ENCODE peak calls at places on chromosomes 2 and 18, in seven cellular contexts. One of them, this sample, is unnamed.

GRCh38 chr2:230671117-230671516 is 41.5 kb upstream of the CAB39 start:
- DNase-seq in psoas muscle: no peak
- DNase-seq in effector memory CD4-positive, alpha-beta T cell: no peak
- DNase-seq in fibroblast of lung: peak; percentile 93
- DNase-seq in neural progenitor cell: no peak
- DNase-seq in brain microvascular endothelial cell: peak; percentile 43
- DNase-seq in PC-9: peak; percentile 71
- DNase-seq in this sample: peak; percentile 84

GRCh38 chr18:79302120-79302519 is 93.6 kb upstream of the NFATC1 start:
- DNase-seq in fibroblast of lung: no peak
- DNase-seq in psoas muscle: no peak
- DNase-seq in neural progenitor cell: no peak
- DNase-seq in brain microvascular endothelial cell: no peak
- DNase-seq in PC-9: no peak
- DNase-seq in effector memory CD4-positive, alpha-beta T cell: no peak
- DNase-seq in this sample: no peak

GRCh38 chr2:174465327-174465726 is 21.5 kb downstream of the GPR155 start:
- DNase-seq in fibroblast of lung: no peak
- DNase-seq in neural progenitor cell: peak; percentile 47
- DNase-seq in brain microvascular endothelial cell: no peak
- DNase-seq in effector memory CD4-positive, alpha-beta T cell: no peak
- DNase-seq in PC-9: no peak
- DNase-seq in psoas muscle: no peak
- DNase-seq in this sample: no peak

GRCh38 chr18:12409466-12409865 is 1.7 kb downstream of the PRELID3A start:
- DNase-seq in brain microvascular endothelial cell: no peak
- DNase-seq in psoas muscle: no peak
- DNase-seq in effector memory CD4-positive, alpha-beta T cell: no peak
- DNase-seq in neural progenitor cell: no peak
- DNase-seq in fibroblast of lung: peak; percentile 66
- DNase-seq in PC-9: no peak
- DNase-seq in this sample: no peak

GRCh38 chr18:65751145-65752085 is 603 bp downstream of the CDH7 start:
- DNase-seq in PC-9: no peak
- DNase-seq in brain microvascular endothelial cell: no peak
- DNase-seq in psoas muscle: peak; percentile 39
- DNase-seq in effector memory CD4-positive, alpha-beta T cell: no peak
- DNase-seq in neural progenitor cell: peak; percentile 59
- DNase-seq in fibroblast of lung: peak; percentile 3
- DNase-seq in this sample: no peak

GRCh38 chr2:178279142-178279541 is 84.8 kb downstream of the OSBPL6 start:
- DNase-seq in PC-9: peak; percentile 51
- DNase-seq in effector memory CD4-positive, alpha-beta T cell: no peak
- DNase-seq in fibroblast of lung: peak; percentile 98
- DNase-seq in psoas muscle: no peak
- DNase-seq in brain microvascular endothelial cell: peak; percentile 90
- DNase-seq in neural progenitor cell: peak; percentile 67
- DNase-seq in this sample: peak; percentile 83

GRCh38 chr2:53911434-53912189 is 51.8 kb upstream of the GPR75 start:
- DNase-seq in PC-9: no peak
- DNase-seq in neural progenitor cell: no peak
- DNase-seq in brain microvascular endothelial cell: no peak
- DNase-seq in psoas muscle: no peak
- DNase-seq in effector memory CD4-positive, alpha-beta T cell: no peak
- DNase-seq in fibroblast of lung: peak; percentile 3
- DNase-seq in this sample: no peak

GRCh38 chr2:224952942-224953657 is 89.2 kb downstream of the DOCK10 start:
- DNase-seq in neural progenitor cell: no peak
- DNase-seq in brain microvascular endothelial cell: no peak
- DNase-seq in psoas muscle: no peak
- DNase-seq in effector memory CD4-positive, alpha-beta T cell: no peak
- DNase-seq in fibroblast of lung: no peak
- DNase-seq in PC-9: no peak
- DNase-seq in this sample: no peak

GRCh38 chr2:44715671-44716077 is 225.8 kb upstream of the SIX3 start:
- DNase-seq in neural progenitor cell: peak; percentile 72
- DNase-seq in fibroblast of lung: peak; percentile 64
- DNase-seq in PC-9: peak; percentile 68
- DNase-seq in psoas muscle: no peak
- DNase-seq in brain microvascular endothelial cell: peak; percentile 57
- DNase-seq in effector memory CD4-positive, alpha-beta T cell: no peak
- DNase-seq in this sample: peak; percentile 20

GRCh38 chr18:45901654-45902210 is 65.4 kb downstream of the EPG5 start:
- DNase-seq in neural progenitor cell: no peak
- DNase-seq in brain microvascular endothelial cell: no peak
- DNase-seq in PC-9: no peak
- DNase-seq in effector memory CD4-positive, alpha-beta T cell: no peak
- DNase-seq in psoas muscle: no peak
- DNase-seq in fibroblast of lung: peak; percentile 12
- DNase-seq in this sample: no peak

GRCh38 chr2:109428841-109429710 is 184.7 kb downstream of the SEPTIN10 start:
- DNase-seq in PC-9: no peak
- DNase-seq in fibroblast of lung: no peak
- DNase-seq in brain microvascular endothelial cell: no peak
- DNase-seq in effector memory CD4-positive, alpha-beta T cell: no peak
- DNase-seq in psoas muscle: peak; percentile 44
- DNase-seq in neural progenitor cell: no peak
- DNase-seq in this sample: no peak

GRCh38 chr18:44938396-44939036 is 257.8 kb downstream of the SETBP1 start:
- DNase-seq in fibroblast of lung: no peak
- DNase-seq in effector memory CD4-positive, alpha-beta T cell: no peak
- DNase-seq in neural progenitor cell: peak; percentile 48
- DNase-seq in brain microvascular endothelial cell: no peak
- DNase-seq in psoas muscle: no peak
- DNase-seq in PC-9: no peak
- DNase-seq in this sample: no peak

GRCh38 chr2:118737690-118738089 is 109.8 kb downstream of the EN1 start:
- DNase-seq in effector memory CD4-positive, alpha-beta T cell: no peak
- DNase-seq in psoas muscle: no peak
- DNase-seq in fibroblast of lung: no peak
- DNase-seq in brain microvascular endothelial cell: no peak
- DNase-seq in neural progenitor cell: no peak
- DNase-seq in PC-9: no peak
- DNase-seq in this sample: no peak

GRCh38 chr18:74115046-74115445 is 32.6 kb downstream of the FBXO15 start:
- DNase-seq in psoas muscle: no peak
- DNase-seq in PC-9: no peak
- DNase-seq in brain microvascular endothelial cell: peak; percentile 71
- DNase-seq in effector memory CD4-positive, alpha-beta T cell: no peak
- DNase-seq in fibroblast of lung: peak; percentile 79
- DNase-seq in neural progenitor cell: no peak
- DNase-seq in this sample: no peak

GRCh38 chr2:112343827-112344585 is 68.6 kb downstream of the ZC3H6 start:
- DNase-seq in brain microvascular endothelial cell: no peak
- DNase-seq in PC-9: no peak
- DNase-seq in effector memory CD4-positive, alpha-beta T cell: no peak
- DNase-seq in fibroblast of lung: no peak
- DNase-seq in psoas muscle: no peak
- DNase-seq in neural progenitor cell: no peak
- DNase-seq in this sample: no peak

GRCh38 chr2:217868911-217869334 is 133.9 kb downstream of the TNS1 start:
- DNase-seq in effector memory CD4-positive, alpha-beta T cell: no peak
- DNase-seq in neural progenitor cell: no peak
- DNase-seq in psoas muscle: no peak
- DNase-seq in PC-9: no peak
- DNase-seq in fibroblast of lung: peak; percentile 73
- DNase-seq in brain microvascular endothelial cell: no peak
- DNase-seq in this sample: no peak

DNA sequence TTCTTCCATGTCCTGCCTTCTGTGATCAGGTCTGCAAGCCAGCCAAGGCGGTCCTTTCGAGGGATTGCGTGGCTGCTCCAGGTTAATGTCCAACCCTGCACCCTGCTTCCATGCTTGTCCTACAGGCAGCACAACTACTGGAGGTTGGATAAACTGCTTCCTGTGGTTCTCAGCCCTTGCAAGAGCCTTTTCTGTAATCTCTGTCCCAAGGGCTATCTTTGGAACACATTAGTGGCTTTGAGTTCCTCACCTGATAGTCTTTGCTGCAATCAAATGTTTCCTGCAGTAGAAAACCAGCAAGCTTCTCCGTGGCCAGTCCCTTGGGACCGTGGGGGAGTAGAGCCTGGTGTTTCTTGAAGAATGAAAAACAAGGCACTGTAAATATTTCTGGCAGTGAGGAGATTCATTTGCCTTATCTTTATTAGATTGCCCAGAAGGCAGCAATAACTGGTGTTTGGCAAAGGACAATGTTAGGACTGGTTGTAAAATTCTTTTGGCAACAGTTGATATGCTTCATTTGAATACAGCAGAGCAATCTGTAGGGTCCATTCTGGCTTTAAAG is 214.4 kb downstream of the FHOD3 start:
- DNase-seq in neural progenitor cell: no peak
- DNase-seq in effector memory CD4-positive, alpha-beta T cell: no peak
- DNase-seq in PC-9: no peak
- DNase-seq in fibroblast of lung: no peak
- DNase-seq in psoas muscle: no peak
- DNase-seq in brain microvascular endothelial cell: no peak
- DNase-seq in this sample: no peak
- H3K4me3 ChIP-seq in neural progenitor cell: no peak overlapping the region
- H3K4me3 ChIP-seq in effector memory CD4-positive, alpha-beta T cell: no peak overlapping the region
- H3K4me3 ChIP-seq in PC-9: no peak overlapping the region
- H3K4me3 ChIP-seq in fibroblast of lung: no peak overlapping the region
- H3K4me3 ChIP-seq in psoas muscle: no peak overlapping the region
- H3K4me3 ChIP-seq in brain microvascular endothelial cell: no peak overlapping the region
- H3K4me3 ChIP-seq in this sample: no peak overlapping the region

GRCh38 chr2:20104900-20105545 is 53.6 kb upstream of the LAPTM4A start:
- DNase-seq in neural progenitor cell: no peak
- DNase-seq in fibroblast of lung: no peak
- DNase-seq in effector memory CD4-positive, alpha-beta T cell: no peak
- DNase-seq in psoas muscle: no peak
- DNase-seq in brain microvascular endothelial cell: no peak
- DNase-seq in PC-9: no peak
- DNase-seq in this sample: no peak
- H3K4me3 ChIP-seq in neural progenitor cell: no peak overlapping the region
- H3K4me3 ChIP-seq in fibroblast of lung: no peak overlapping the region
- H3K4me3 ChIP-seq in effector memory CD4-positive, alpha-beta T cell: no peak overlapping the region
- H3K4me3 ChIP-seq in psoas muscle: no peak overlapping the region
- H3K4me3 ChIP-seq in brain microvascular endothelial cell: no peak overlapping the region
- H3K4me3 ChIP-seq in PC-9: no peak overlapping the region
- H3K4me3 ChIP-seq in this sample: no peak overlapping the region

DNA sequence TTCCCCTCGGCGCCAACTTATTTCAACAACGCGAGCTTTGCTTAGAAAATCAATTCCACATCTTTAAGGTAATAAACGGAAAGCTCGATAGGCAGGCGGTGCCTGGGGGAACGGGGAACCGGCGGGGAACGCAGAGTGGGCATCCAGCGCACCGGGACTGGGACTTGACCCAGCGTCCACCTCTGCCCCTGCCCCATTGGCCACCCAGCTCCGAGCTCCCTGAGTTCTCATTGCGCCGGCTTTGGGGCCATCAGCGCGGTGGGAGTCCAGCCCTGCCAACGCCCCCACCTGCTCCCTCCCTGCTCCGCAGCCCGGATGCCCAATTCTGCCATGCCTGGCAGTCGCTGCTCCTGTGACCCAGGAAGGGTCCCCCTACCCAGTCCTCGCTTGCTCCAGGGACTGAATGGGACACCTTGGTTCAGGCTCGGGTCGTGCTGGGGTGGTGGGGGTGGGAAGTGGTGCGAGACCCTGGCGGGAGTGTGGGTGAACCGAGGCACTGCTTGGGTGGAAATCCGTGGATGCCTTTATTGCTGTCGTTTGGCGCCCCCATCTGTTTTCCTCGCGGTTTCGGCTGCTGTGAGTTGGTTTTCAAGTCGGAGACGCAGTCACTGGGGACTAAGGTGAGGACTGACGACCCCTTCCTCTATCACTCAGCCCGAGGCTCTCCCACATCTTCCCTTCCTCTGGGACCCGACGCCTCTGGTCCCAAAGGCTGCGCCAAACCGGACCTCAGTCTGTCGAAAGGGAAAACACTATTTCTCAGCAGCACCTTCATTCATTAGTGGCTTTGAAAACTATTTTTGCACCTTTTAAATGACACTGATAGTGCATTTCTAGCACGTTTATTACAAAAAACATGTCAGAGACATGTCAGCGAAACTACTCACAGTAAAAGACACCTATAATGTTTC is 2.4 kb upstream of the EVX2 start:
- DNase-seq in psoas muscle: no peak
- DNase-seq in brain microvascular endothelial cell: no peak
- DNase-seq in effector memory CD4-positive, alpha-beta T cell: no peak
- DNase-seq in fibroblast of lung: peak; percentile 25
- DNase-seq in PC-9: no peak
- DNase-seq in neural progenitor cell: peak; percentile 78
- DNase-seq in this sample: no peak
- H3K4me3 ChIP-seq in psoas muscle: peak overlapping the region; percentile 51
- H3K4me3 ChIP-seq in brain microvascular endothelial cell: no peak overlapping the region
- H3K4me3 ChIP-seq in effector memory CD4-positive, alpha-beta T cell: no peak overlapping the region
- H3K4me3 ChIP-seq in fibroblast of lung: no peak overlapping the region
- H3K4me3 ChIP-seq in PC-9: no peak overlapping the region
- H3K4me3 ChIP-seq in neural progenitor cell: peak overlapping the region; percentile 32
- H3K4me3 ChIP-seq in this sample: no peak overlapping the region

GRCh38 chr2:11481789-11482472 is 16.0 kb upstream of the E2F6 start:
- DNase-seq in fibroblast of lung: no peak
- DNase-seq in effector memory CD4-positive, alpha-beta T cell: no peak
- DNase-seq in neural progenitor cell: peak; percentile 55
- DNase-seq in psoas muscle: no peak
- DNase-seq in brain microvascular endothelial cell: no peak
- DNase-seq in PC-9: no peak
- DNase-seq in this sample: no peak
- H3K4me3 ChIP-seq in fibroblast of lung: no peak overlapping the region
- H3K4me3 ChIP-seq in effector memory CD4-positive, alpha-beta T cell: no peak overlapping the region
- H3K4me3 ChIP-seq in neural progenitor cell: peak overlapping the region; percentile 84
- H3K4me3 ChIP-seq in psoas muscle: peak overlapping the region; percentile 72
- H3K4me3 ChIP-seq in brain microvascular endothelial cell: no peak overlapping the region
- H3K4me3 ChIP-seq in PC-9: no peak overlapping the region
- H3K4me3 ChIP-seq in this sample: no peak overlapping the region

This sample was measured in epithelial cell of proximal tubule.